ENCODE peak calls at places on chromosome 9, in five cellular contexts. One of them, this sample, is unnamed.

GRCh38 chr9:71793386-71794105 is 25.2 kb upstream of the CEMIP2 start:
- DNase-seq in GM23338: peak; percentile 88
- DNase-seq in dermis blood vessel endothelial cell: no peak
- DNase-seq in EL: peak; percentile 85
- DNase-seq in NCI-H187: no peak
- DNase-seq in this sample: peak; percentile 50

GRCh38 chr9:134185536-134186011 is 21.2 kb upstream of the RNU6ATAC start:
- DNase-seq in GM23338: no peak
- DNase-seq in dermis blood vessel endothelial cell: no peak
- DNase-seq in EL: no peak
- DNase-seq in NCI-H187: no peak
- DNase-seq in this sample: no peak

GRCh38 chr9:114216081-114216480 is 60.7 kb downstream of the COL27A1 start:
- DNase-seq in GM23338: no peak
- DNase-seq in dermis blood vessel endothelial cell: peak; percentile 82
- DNase-seq in EL: peak; percentile 50
- DNase-seq in NCI-H187: no peak
- DNase-seq in this sample: peak; percentile 75

GRCh38 chr9:84062538-84062937 is 81.9 kb downstream of the RMI1 start:
- DNase-seq in GM23338: no peak
- DNase-seq in dermis blood vessel endothelial cell: no peak
- DNase-seq in EL: no peak
- DNase-seq in NCI-H187: no peak
- DNase-seq in this sample: peak; percentile 7

GRCh38 chr9:89375181-89375760 is 57.0 kb downstream of the SECISBP2 start:
- DNase-seq in GM23338: no peak
- DNase-seq in dermis blood vessel endothelial cell: peak; percentile 25
- DNase-seq in EL: no peak
- DNase-seq in NCI-H187: no peak
- DNase-seq in this sample: peak; percentile 4

GRCh38 chr9:78261403-78262001 is 25.6 kb downstream of the CEP78 start:
- DNase-seq in GM23338: peak; percentile 61
- DNase-seq in dermis blood vessel endothelial cell: peak; percentile 60
- DNase-seq in EL: peak; percentile 30
- DNase-seq in NCI-H187: no peak
- DNase-seq in this sample: peak; percentile 68

GRCh38 chr9:134288731-134289130 is 37.5 kb upstream of the RXRA start:
- DNase-seq in GM23338: no peak
- DNase-seq in dermis blood vessel endothelial cell: no peak
- DNase-seq in EL: no peak
- DNase-seq in NCI-H187: no peak
- DNase-seq in this sample: no peak

GRCh38 chr9:613771-614347 is 227.6 kb upstream of the DMRT1 start:
- DNase-seq in GM23338: peak; percentile 83
- DNase-seq in dermis blood vessel endothelial cell: peak; percentile 95
- DNase-seq in EL: peak; percentile 89
- DNase-seq in NCI-H187: no peak
- DNase-seq in this sample: peak; percentile 92

GRCh38 chr9:83992407-83992806 is 11.8 kb downstream of the RMI1 start:
- DNase-seq in GM23338: no peak
- DNase-seq in dermis blood vessel endothelial cell: peak; percentile 15
- DNase-seq in EL: peak; percentile 37
- DNase-seq in NCI-H187: no peak
- DNase-seq in this sample: no peak

GRCh38 chr9:13446261-13446660 is 166.8 kb upstream of the MPDZ start:
- DNase-seq in GM23338: no peak
- DNase-seq in dermis blood vessel endothelial cell: peak; percentile 60
- DNase-seq in EL: no peak
- DNase-seq in NCI-H187: no peak
- DNase-seq in this sample: no peak

GRCh38 chr9:3809724-3810123 is 283.9 kb upstream of the RFX3 start:
- DNase-seq in GM23338: no peak
- DNase-seq in dermis blood vessel endothelial cell: no peak
- DNase-seq in EL: peak; percentile 64
- DNase-seq in NCI-H187: no peak
- DNase-seq in this sample: no peak

GRCh38 chr9:19127881-19128719 is 808 bp upstream of the PLIN2 start:
- DNase-seq in GM23338: peak; percentile 64
- DNase-seq in dermis blood vessel endothelial cell: peak; percentile 50
- DNase-seq in EL: peak; percentile 46
- DNase-seq in NCI-H187: no peak
- DNase-seq in this sample: no peak

GRCh38 chr9:98708103-98708932 is 417 bp downstream of the GABBR2 start:
- DNase-seq in GM23338: peak; percentile 37
- DNase-seq in dermis blood vessel endothelial cell: peak; percentile 18
- DNase-seq in EL: no peak
- DNase-seq in NCI-H187: no peak
- DNase-seq in this sample: no peak